ENCODE peak calls at places on chromosomes 7 and 10, in six cellular contexts. One of them, this sample, is unnamed.

GRCh38 chr10:34815174-34816066 is at the start of gene PARD3:
- DNase-seq in IMR-90: peak
- DNase-seq in stomach: peak
- DNase-seq in Peyer's patch: peak
- DNase-seq in sigmoid colon: peak
- DNase-seq in suprapubic skin: peak
- DNase-seq in this sample: peak

GRCh38 chr7:27647052-27647451 is 15.6 kb downstream of the HIBADH start:
- DNase-seq in IMR-90: peak
- DNase-seq in suprapubic skin: no peak
- DNase-seq in sigmoid colon: no peak
- DNase-seq in stomach: no peak
- DNase-seq in Peyer's patch: no peak
- DNase-seq in this sample: no peak

GRCh38 chr10:3526721-3527120 is 258.3 kb downstream of the KLF6 start:
- DNase-seq in suprapubic skin: no peak
- DNase-seq in Peyer's patch: no peak
- DNase-seq in sigmoid colon: no peak
- DNase-seq in stomach: no peak
- DNase-seq in IMR-90: peak
- DNase-seq in this sample: no peak

GRCh38 chr10:24483701-24484100 is 240.0 kb downstream of the ARHGAP21 start:
- DNase-seq in Peyer's patch: peak
- DNase-seq in sigmoid colon: no peak
- DNase-seq in stomach: peak
- DNase-seq in IMR-90: peak
- DNase-seq in suprapubic skin: no peak
- DNase-seq in this sample: no peak

GRCh38 chr10:133378251-133379096 is 588 bp upstream of the PAOX start:
- DNase-seq in stomach: peak
- DNase-seq in suprapubic skin: no peak
- DNase-seq in IMR-90: peak
- DNase-seq in sigmoid colon: peak
- DNase-seq in Peyer's patch: peak
- DNase-seq in this sample: peak

GRCh38 chr7:116501425-116502167 is 2.1 kb downstream of the CAV2 start:
- DNase-seq in suprapubic skin: no peak
- DNase-seq in stomach: peak
- DNase-seq in IMR-90: peak
- DNase-seq in sigmoid colon: no peak
- DNase-seq in Peyer's patch: no peak
- DNase-seq in this sample: no peak

GRCh38 chr7:111679944-111680343 is 117.7 kb upstream of the IMMP2L start:
- DNase-seq in sigmoid colon: no peak
- DNase-seq in IMR-90: no peak
- DNase-seq in suprapubic skin: no peak
- DNase-seq in Peyer's patch: no peak
- DNase-seq in stomach: no peak
- DNase-seq in this sample: no peak

GRCh38 chr7:100825215-100825671 is 2.1 kb downstream of the EPHB4 start:
- DNase-seq in Peyer's patch: no peak
- DNase-seq in stomach: no peak
- DNase-seq in IMR-90: no peak
- DNase-seq in sigmoid colon: no peak
- DNase-seq in suprapubic skin: no peak
- DNase-seq in this sample: peak

GRCh38 chr7:129538790-129539189 is 36.5 kb downstream of the SMKR1 start:
- DNase-seq in Peyer's patch: no peak
- DNase-seq in suprapubic skin: no peak
- DNase-seq in IMR-90: no peak
- DNase-seq in stomach: no peak
- DNase-seq in sigmoid colon: no peak
- DNase-seq in this sample: no peak

GRCh38 chr10:132544744-132545658 is 7.4 kb downstream of the INPP5A start:
- DNase-seq in IMR-90: no peak
- DNase-seq in suprapubic skin: no peak
- DNase-seq in sigmoid colon: peak
- DNase-seq in stomach: no peak
- DNase-seq in Peyer's patch: peak
- DNase-seq in this sample: peak

GRCh38 chr10:4280481-4281206 is 495.6 kb upstream of the KLF6 start:
- DNase-seq in IMR-90: peak
- DNase-seq in Peyer's patch: no peak
- DNase-seq in suprapubic skin: no peak
- DNase-seq in stomach: no peak
- DNase-seq in sigmoid colon: no peak
- DNase-seq in this sample: no peak

GRCh38 chr10:1645896-1646295 is 91.4 kb downstream of the ADARB2 start:
- DNase-seq in sigmoid colon: peak
- DNase-seq in suprapubic skin: peak
- DNase-seq in Peyer's patch: no peak
- DNase-seq in IMR-90: no peak
- DNase-seq in stomach: no peak
- DNase-seq in this sample: no peak

GRCh38 chr10:18486444-18486843 is 164.9 kb downstream of the NSUN6 start:
- DNase-seq in sigmoid colon: no peak
- DNase-seq in stomach: no peak
- DNase-seq in Peyer's patch: no peak
- DNase-seq in suprapubic skin: no peak
- DNase-seq in IMR-90: no peak
- DNase-seq in this sample: no peak

GRCh38 chr7:140230517-140230861 is 53.7 kb upstream of the KDM7A start:
- DNase-seq in suprapubic skin: peak
- DNase-seq in IMR-90: no peak
- DNase-seq in sigmoid colon: no peak
- DNase-seq in stomach: peak
- DNase-seq in Peyer's patch: peak
- DNase-seq in this sample: peak

GRCh38 chr7:150357277-150357676 is 11.3 kb upstream of the REPIN1 start:
- DNase-seq in IMR-90: no peak
- DNase-seq in suprapubic skin: no peak
- DNase-seq in Peyer's patch: no peak
- DNase-seq in sigmoid colon: peak
- DNase-seq in stomach: no peak
- DNase-seq in this sample: peak

GRCh38 chr7:106521541-106521940 is 139.4 kb downstream of the CCDC71L start:
- DNase-seq in suprapubic skin: no peak
- DNase-seq in IMR-90: no peak
- DNase-seq in sigmoid colon: no peak
- DNase-seq in stomach: no peak
- DNase-seq in Peyer's patch: no peak
- DNase-seq in this sample: no peak

GRCh38 chr10:22420787-22421517 is 75.7 kb downstream of the SPAG6 start:
- DNase-seq in suprapubic skin: no peak
- DNase-seq in stomach: no peak
- DNase-seq in sigmoid colon: no peak
- DNase-seq in IMR-90: peak
- DNase-seq in Peyer's patch: no peak
- DNase-seq in this sample: no peak

GRCh38 chr7:88243345-88243909 is 23.6 kb upstream of the SRI start:
- DNase-seq in IMR-90: peak
- DNase-seq in suprapubic skin: no peak
- DNase-seq in Peyer's patch: no peak
- DNase-seq in sigmoid colon: no peak
- DNase-seq in stomach: no peak
- DNase-seq in this sample: no peak

GRCh38 chr10:112557197-112557596 is 110.2 kb downstream of the VTI1A start:
- DNase-seq in IMR-90: no peak
- DNase-seq in suprapubic skin: no peak
- DNase-seq in sigmoid colon: no peak
- DNase-seq in stomach: no peak
- DNase-seq in Peyer's patch: no peak
- DNase-seq in this sample: no peak

GRCh38 chr10:7045891-7046599 is 364.8 kb downstream of the SFMBT2 start:
- DNase-seq in stomach: no peak
- DNase-seq in sigmoid colon: no peak
- DNase-seq in Peyer's patch: no peak
- DNase-seq in IMR-90: no peak
- DNase-seq in suprapubic skin: no peak
- DNase-seq in this sample: no peak

GRCh38 chr7:110943686-110944350 is 147.1 kb upstream of the LRRN3 start:
- DNase-seq in stomach: no peak
- DNase-seq in sigmoid colon: no peak
- DNase-seq in suprapubic skin: no peak
- DNase-seq in Peyer's patch: no peak
- DNase-seq in IMR-90: peak
- DNase-seq in this sample: no peak

DNA sequence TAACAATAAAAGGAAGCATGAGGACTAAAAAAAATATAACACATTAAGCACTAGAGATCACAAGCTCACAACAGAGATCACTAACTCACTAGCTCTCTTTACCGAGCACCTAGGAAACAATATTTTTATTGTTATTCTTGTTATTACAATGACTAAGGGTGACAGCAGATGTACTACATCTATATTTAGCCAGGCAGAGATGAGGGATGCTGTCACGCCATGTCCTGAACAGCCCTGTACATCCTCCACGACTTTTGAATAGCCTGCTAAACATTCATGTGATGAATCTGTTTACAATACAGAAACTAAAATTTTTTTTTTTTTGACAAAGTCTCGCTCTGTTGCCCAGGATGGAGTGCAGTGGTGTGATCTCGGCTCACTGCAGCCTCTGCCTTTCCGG is 22.7 kb downstream of the FAM133B start:
- DNase-seq in suprapubic skin: no peak
- DNase-seq in stomach: no peak
- DNase-seq in IMR-90: peak
- DNase-seq in sigmoid colon: no peak
- DNase-seq in Peyer's patch: no peak
- DNase-seq in this sample: no peak
- H3K27ac ChIP-seq in suprapubic skin: no peak
- H3K27ac ChIP-seq in stomach: no peak
- H3K27ac ChIP-seq in IMR-90: no peak
- H3K27ac ChIP-seq in sigmoid colon: no peak
- H3K27ac ChIP-seq in Peyer's patch: no peak
- H3K27ac ChIP-seq in this sample: no peak

GRCh38 chr10:79258894-79259293 is 88.4 kb upstream of the PPIF start:
- DNase-seq in suprapubic skin: no peak
- DNase-seq in sigmoid colon: no peak
- DNase-seq in stomach: no peak
- DNase-seq in IMR-90: no peak
- DNase-seq in Peyer's patch: no peak
- DNase-seq in this sample: no peak

GRCh38 chr10:79262131-79262530 is 85.1 kb upstream of the PPIF start:
- DNase-seq in stomach: no peak
- DNase-seq in Peyer's patch: no peak
- DNase-seq in IMR-90: no peak
- DNase-seq in suprapubic skin: no peak
- DNase-seq in sigmoid colon: no peak
- DNase-seq in this sample: no peak

GRCh38 chr10:79260803-79261740 is 86.2 kb upstream of the PPIF start:
- DNase-seq in suprapubic skin: no peak
- DNase-seq in Peyer's patch: no peak
- DNase-seq in sigmoid colon: peak
- DNase-seq in IMR-90: peak
- DNase-seq in stomach: peak
- DNase-seq in this sample: no peak

GRCh38 chr10:79262959-79263746 is 84.1 kb upstream of the PPIF start:
- DNase-seq in Peyer's patch: no peak
- DNase-seq in suprapubic skin: no peak
- DNase-seq in sigmoid colon: no peak
- DNase-seq in stomach: no peak
- DNase-seq in IMR-90: no peak
- DNase-seq in this sample: no peak

DNA sequence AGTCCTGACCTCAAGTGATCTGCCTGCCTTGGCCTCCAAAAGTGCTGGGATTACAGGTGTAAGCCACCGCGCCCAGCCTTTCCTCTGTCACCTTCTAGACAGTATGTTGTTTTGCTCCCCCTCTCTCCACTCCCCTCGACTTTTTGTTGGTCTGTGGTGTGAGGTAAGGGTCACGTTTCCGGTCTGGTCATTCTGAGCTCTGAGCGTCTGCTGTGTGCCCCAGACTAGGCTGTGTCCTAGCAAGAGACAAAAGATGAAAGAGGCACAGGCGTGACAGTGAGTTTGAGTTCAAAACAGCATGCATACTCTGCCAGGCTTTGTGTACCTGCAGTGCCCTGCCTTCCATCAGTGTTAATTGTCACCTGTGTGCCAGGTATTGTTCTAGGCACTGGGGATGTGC is 87.4 kb upstream of the PPIF start:
- DNase-seq in stomach: no peak
- DNase-seq in IMR-90: no peak
- DNase-seq in suprapubic skin: no peak
- DNase-seq in Peyer's patch: no peak
- DNase-seq in sigmoid colon: no peak
- DNase-seq in this sample: no peak
- TF ChIP-seq POLR2A in stomach: no peak
- TF ChIP-seq POLR2A in IMR-90: no peak
- TF ChIP-seq POLR2A in suprapubic skin: no peak
- TF ChIP-seq POLR2A in Peyer's patch: no peak
- TF ChIP-seq POLR2A in sigmoid colon: no peak
- TF ChIP-seq POLR2A in this sample: no peak

DNA sequence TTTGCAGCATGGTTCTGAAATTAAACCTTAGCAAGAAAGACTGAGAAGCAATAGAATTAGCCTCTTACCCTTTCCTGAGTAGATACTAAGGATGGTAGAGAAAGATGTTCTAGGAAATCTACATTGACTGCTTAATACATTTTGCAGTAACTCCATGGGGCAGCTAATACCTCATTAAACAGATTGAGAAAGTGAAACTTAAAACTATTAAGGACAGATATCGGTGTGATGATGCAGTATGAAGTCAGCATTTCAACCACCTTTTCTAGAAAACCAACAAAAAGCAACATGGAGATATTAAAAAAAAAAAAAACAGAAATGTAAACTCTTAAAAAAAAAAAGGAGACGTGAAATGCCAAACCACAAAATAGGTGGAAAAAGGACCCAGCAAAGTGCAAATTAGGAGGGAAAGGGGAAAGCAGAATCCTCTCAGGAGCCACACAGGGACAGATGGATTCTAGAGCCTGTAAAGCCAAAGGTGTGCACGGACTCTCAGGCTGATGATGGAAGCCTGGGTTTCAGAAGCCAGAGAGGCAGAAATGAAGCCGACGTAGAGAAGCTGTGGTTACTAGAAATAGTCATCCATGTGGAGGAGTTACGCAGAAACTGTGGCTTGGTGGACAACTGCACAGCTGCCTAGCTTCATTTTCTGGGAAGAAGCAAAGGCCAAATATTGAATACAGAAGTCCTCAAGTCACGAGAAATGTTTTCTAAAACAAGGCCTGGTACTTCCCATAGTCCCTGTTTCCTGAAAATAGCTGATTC is 38.1 kb upstream of the GPR141 start:
- DNase-seq in stomach: no peak
- DNase-seq in sigmoid colon: no peak
- DNase-seq in suprapubic skin: no peak
- DNase-seq in IMR-90: no peak
- DNase-seq in Peyer's patch: no peak
- DNase-seq in this sample: no peak
- H3K27ac ChIP-seq in stomach: no peak
- H3K27ac ChIP-seq in sigmoid colon: no peak
- H3K27ac ChIP-seq in suprapubic skin: no peak
- H3K27ac ChIP-seq in IMR-90: no peak
- H3K27ac ChIP-seq in Peyer's patch: no peak
- H3K27ac ChIP-seq in this sample: peak

GRCh38 chr7:158682456-158682855 is 22.1 kb downstream of the NCAPG2 start:
- DNase-seq in suprapubic skin: no peak
- DNase-seq in IMR-90: no peak
- DNase-seq in Peyer's patch: no peak
- DNase-seq in sigmoid colon: no peak
- DNase-seq in stomach: no peak
- DNase-seq in this sample: no peak
- TF ChIP-seq POLR2A in suprapubic skin: no peak
- TF ChIP-seq POLR2A in IMR-90: no peak
- TF ChIP-seq POLR2A in Peyer's patch: no peak
- TF ChIP-seq POLR2A in sigmoid colon: no peak
- TF ChIP-seq POLR2A in stomach: no peak
- TF ChIP-seq POLR2A in this sample: no peak

GRCh38 chr7:11714676-11715075 is 117.3 kb downstream of the THSD7A start:
- DNase-seq in IMR-90: no peak
- DNase-seq in suprapubic skin: no peak
- DNase-seq in stomach: no peak
- DNase-seq in sigmoid colon: no peak
- DNase-seq in Peyer's patch: no peak
- DNase-seq in this sample: no peak
- H3K27ac ChIP-seq in IMR-90: no peak
- H3K27ac ChIP-seq in suprapubic skin: no peak
- H3K27ac ChIP-seq in stomach: no peak
- H3K27ac ChIP-seq in sigmoid colon: no peak
- H3K27ac ChIP-seq in Peyer's patch: no peak
- H3K27ac ChIP-seq in this sample: no peak